ENCODE peak calls at places on chromosome 15, in eight cellular contexts. H is kidney, F is RPMI7951, I is AG10803, A is HFFc6, Y is T-helper 17 cell, S is nephron progenitor cell, V is iris pigment epithelial cell. Q is an unnamed sample.

GRCh38 chr15:70324001-70324974 is 226.6 kb upstream of the TLE3 start:
- DNase-seq in H (no peak), F (peak), I (peak), A (peak), Y (no peak), S (no peak), V (peak), Q (no peak)

GRCh38 chr15:68560501-68561113 is 18.2 kb upstream of the CORO2B start:
- DNase-seq in H (peak), F (no peak), I (no peak), A (no peak), Y (no peak), S (no peak), V (no peak), Q (no peak)

GRCh38 chr15:91104111-91104510 is 4.1 kb downstream of the SV2B start:
- DNase-seq in H (no peak), F (peak), I (no peak), A (no peak), Y (no peak), S (no peak), V (no peak), Q (no peak)

GRCh38 chr15:66253296-66253642 is 281 bp downstream of the MEGF11 start:
- DNase-seq in H (no peak), F (no peak), I (no peak), A (no peak), Y (no peak), S (no peak), V (no peak), Q (no peak)

GRCh38 chr15:74231475-74231874 is 4.7 kb upstream of the CCDC33 start:
- DNase-seq in H (no peak), F (no peak), I (no peak), A (no peak), Y (no peak), S (no peak), V (no peak), Q (no peak)

GRCh38 chr15:39594056-39594763 is 13.3 kb downstream of the THBS1 start:
- DNase-seq in H (no peak), F (peak), I (peak), A (peak), Y (peak), S (no peak), V (no peak), Q (no peak)

GRCh38 chr15:101651753-101652097 is 456 bp downstream of the TM2D3 start:
- DNase-seq in H (no peak), F (no peak), I (no peak), A (no peak), Y (no peak), S (no peak), V (no peak), Q (no peak)

GRCh38 chr15:66078929-66079275 is 174.6 kb downstream of the MEGF11 start:
- DNase-seq in H (no peak), F (no peak), I (no peak), A (no peak), Y (no peak), S (no peak), V (no peak), Q (no peak)

GRCh38 chr15:63243101-63243500 is 34.3 kb upstream of the APH1B start:
- DNase-seq in H (no peak), F (no peak), I (peak), A (no peak), Y (no peak), S (no peak), V (peak), Q (no peak)

Q was measured in iPS DF 6.9.